ENCODE peak calls at places on chromosomes 11 and 22, in four cellular contexts. S is mucosa of descending colon, E is body of pancreas, N is mesenchymal stem cell. B is an unnamed sample.

GRCh38 chr11:70522613-70523311 is 124.4 kb downstream of the CTTN start:
- DNase-seq in S (peak; percentile 28), E (no peak), N (no peak), B (no peak)

GRCh38 chr11:46674463-46675287 is 25.7 kb downstream of the ARHGAP1 start:
- DNase-seq in S (peak; percentile 61), E (peak; percentile 28), N (no peak), B (no peak)

GRCh38 chr22:29587938-29588699 is 7.2 kb upstream of the NIPSNAP1 start:
- DNase-seq in S (no peak), E (no peak), N (peak; percentile 84), B (no peak)

GRCh38 chr22:37020192-37020479 is 594 bp downstream of the MPST start:
- DNase-seq in S (peak; percentile 79), E (no peak), N (peak; percentile 63), B (peak; percentile 29)

GRCh38 chr11:88313441-88313840 is 24.1 kb downstream of the CTSC start:
- DNase-seq in S (no peak), E (no peak), N (no peak), B (no peak)

GRCh38 chr22:18091478-18091877 is 13.7 kb downstream of the PEX26 start:
- DNase-seq in S (no peak), E (no peak), N (no peak), B (no peak)

GRCh38 chr11:45771194-45771941 is 33.6 kb upstream of the SLC35C1 start:
- DNase-seq in S (peak; percentile 85), E (peak; percentile 62), N (peak; percentile 74), B (peak; percentile 67)

GRCh38 chr11:3190600-3190999 is 25.5 kb upstream of the OSBPL5 start:
- DNase-seq in S (no peak), E (no peak), N (no peak), B (no peak)

GRCh38 chr11:64148200-64148916 is 17.6 kb downstream of the MACROD1 start:
- DNase-seq in S (peak; percentile 80), E (peak; percentile 75), N (peak; percentile 71), B (peak; percentile 66)

GRCh38 chr11:67025750-67026149 is 2.8 kb downstream of the SYT12 start:
- DNase-seq in S (no peak), E (no peak), N (no peak), B (no peak)

GRCh38 chr11:45048870-45049825 is 97.3 kb upstream of the PRDM11 start:
- DNase-seq in S (no peak), E (peak; percentile 37), N (no peak), B (no peak)

GRCh38 chr22:24694971-24695928 is 79.3 kb downstream of the PIWIL3 start:
- DNase-seq in S (peak; percentile 46), E (no peak), N (no peak), B (no peak)

GRCh38 chr22:48896766-48897637 is 930.7 kb downstream of the BRD1 start:
- DNase-seq in S (no peak), E (no peak), N (no peak), B (no peak)

GRCh38 chr22:39173787-39174497 is 21.5 kb upstream of the CBX7 start:
- DNase-seq in S (no peak), E (no peak), N (no peak), B (no peak)

GRCh38 chr22:29704528-29705285 is 15.1 kb upstream of the CABP7 start:
- DNase-seq in S (peak; percentile 30), E (peak; percentile 42), N (peak; percentile 69), B (no peak)

GRCh38 chr11:113124578-113124977 is 163.4 kb downstream of the NCAM1 start:
- DNase-seq in S (no peak), E (no peak), N (no peak), B (no peak)

GRCh38 chr11:129933262-129933661 is 37.9 kb upstream of the NFRKB start:
- DNase-seq in S (no peak), E (no peak), N (no peak), B (no peak)

GRCh38 chr11:38384568-38384967 is 1786.5 kb upstream of the RAG2 start:
- DNase-seq in S (no peak), E (no peak), N (no peak), B (no peak)

GRCh38 chr11:103532133-103532788 is 423.0 kb downstream of the DYNC2H1 start:
- DNase-seq in S (no peak), E (no peak), N (peak; percentile 54), B (no peak)

GRCh38 chr11:42066113-42066512 is 606.7 kb upstream of the LRRC4C start:
- DNase-seq in S (no peak), E (peak; percentile 5), N (no peak), B (no peak)

GRCh38 chr11:128259816-128260215 is 327.5 kb downstream of the ETS1 start:
- DNase-seq in S (no peak), E (no peak), N (no peak), B (no peak)

GRCh38 chr22:44957267-44957905 is 52.4 kb downstream of the PHF21B start:
- DNase-seq in S (no peak), E (no peak), N (no peak), B (no peak)

DNA sequence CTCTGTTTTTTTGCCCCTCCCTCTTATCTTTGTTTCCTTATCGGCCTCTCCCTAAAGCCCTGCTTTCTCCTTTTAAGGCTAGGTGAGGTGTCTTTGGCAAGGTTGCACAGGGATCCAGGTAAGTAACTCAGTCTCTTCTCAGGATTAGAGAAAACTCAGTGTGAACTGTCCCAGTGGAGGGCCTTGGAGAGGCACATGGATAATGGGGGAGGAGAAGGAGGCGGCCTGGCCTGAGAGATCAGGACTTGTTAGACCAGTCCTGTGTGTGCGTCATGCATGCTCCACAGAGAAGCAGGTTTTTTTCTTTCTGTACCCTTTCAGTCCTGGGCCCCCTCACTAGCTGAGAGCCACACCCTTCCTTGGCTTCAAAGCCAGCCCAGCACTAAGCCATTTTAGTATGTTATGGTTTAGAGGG is 19.9 kb downstream of the CTNND1 start:
- DNase-seq in S (peak; percentile 81), E (peak; percentile 95), N (peak; percentile 66), B (no peak)
- H3K4me1 ChIP-seq in S (peaks cover 93% of the 10 kb centered on the region), E (peaks cover 98% of the 10 kb centered on the region), N (peaks cover 11% of the 10 kb centered on the region), B (no peaks in the 10 kb centered on the region)

GRCh38 chr11:14340721-14341120 is 18.3 kb downstream of the RRAS2 start:
- DNase-seq in S (no peak), E (no peak), N (no peak), B (no peak)
- H3K4me1 ChIP-seq in S (no peaks in the 10 kb centered on the region), E (peaks cover 6% of the 10 kb centered on the region), N (peaks cover 9% of the 10 kb centered on the region), B (no peaks in the 10 kb centered on the region)

GRCh38 chr22:35688913-35689675 is 28.6 kb upstream of the APOL5 start:
- DNase-seq in S (no peak), E (no peak), N (no peak), B (no peak)

GRCh38 chr22:35685731-35686130 is 31.9 kb upstream of the APOL5 start:
- DNase-seq in S (no peak), E (no peak), N (no peak), B (no peak)

GRCh38 chr22:35686298-35686697 is 31.4 kb upstream of the APOL5 start:
- DNase-seq in S (no peak), E (no peak), N (no peak), B (no peak)

GRCh38 chr22:35687461-35687860 is 30.2 kb upstream of the APOL5 start:
- DNase-seq in S (no peak), E (no peak), N (no peak), B (no peak)

GRCh38 chr22:35690001-35690400 is 27.7 kb upstream of the APOL5 start:
- DNase-seq in S (no peak), E (no peak), N (no peak), B (no peak)
- H3K4me1 ChIP-seq in S (no peaks in the 10 kb centered on the region), E (no peaks in the 10 kb centered on the region), N (no peaks in the 10 kb centered on the region), B (no peaks in the 10 kb centered on the region)

DNA sequence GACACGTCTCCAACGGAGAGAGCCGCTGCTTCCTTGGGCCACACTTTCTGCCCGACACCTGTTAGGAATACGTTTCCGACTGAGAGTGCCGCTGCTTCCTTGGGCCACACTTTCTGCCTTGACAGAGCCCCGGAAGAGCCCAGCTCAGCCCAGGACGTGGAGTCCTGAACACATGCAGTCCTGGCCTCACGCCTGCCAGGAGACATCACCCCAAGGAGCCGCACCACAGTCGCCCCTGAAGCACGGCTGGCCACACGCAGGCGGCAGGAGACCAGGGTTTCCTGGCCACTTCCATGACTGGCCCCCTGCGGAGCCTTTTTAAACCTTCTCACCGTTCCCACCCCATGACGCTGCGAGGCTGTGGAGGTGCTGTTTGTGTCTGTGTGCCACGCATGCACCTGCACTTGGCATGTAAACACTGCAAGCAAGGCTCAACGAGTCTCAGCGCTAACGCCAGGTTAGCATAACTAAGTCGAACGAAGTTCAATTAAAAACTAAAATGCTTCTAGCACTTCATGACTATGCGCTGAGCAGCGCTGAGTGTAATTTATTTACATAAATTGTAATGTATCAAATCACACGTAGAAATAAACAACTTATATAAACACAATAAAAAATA is 8.8 kb downstream of the TOLLIP start:
- DNase-seq in S (no peak), E (peak; percentile 90), N (no peak), B (no peak)
- H3K4me1 ChIP-seq in S (peaks cover 55% of the 10 kb centered on the region), E (peaks cover 89% of the 10 kb centered on the region), N (peaks cover 40% of the 10 kb centered on the region), B (no peaks in the 10 kb centered on the region)

GRCh38 chr22:20135846-20136602 is 4.4 kb downstream of the ZDHHC8 start:
- DNase-seq in S (no peak), E (no peak), N (no peak), B (no peak)
- H3K4me1 ChIP-seq in S (peaks cover 15% of the 10 kb centered on the region), E (peaks cover 49% of the 10 kb centered on the region), N (peaks cover 58% of the 10 kb centered on the region), B (peaks cover 25% of the 10 kb centered on the region)

GRCh38 chr22:22655452-22656108 is 11.2 kb downstream of the GGTLC2 start:
- DNase-seq in S (no peak), E (no peak), N (no peak), B (no peak)
- H3K4me1 ChIP-seq in S (no peaks in the 10 kb centered on the region), E (no peaks in the 10 kb centered on the region), N (peaks cover 1% of the 10 kb centered on the region), B (no peaks in the 10 kb centered on the region)